ENCODE peak calls at places on chromosome 5, in ten cellular contexts. L is adipocyte; B is WERI-Rb-1; H is prostate gland; V is lower lobe of right lung; Y is testis; G is fibroblast of the aortic adventitia; C is CD8-positive, alpha-beta memory T cell; K is IMR-90; J is choroid plexus epithelial cell. M is an unnamed sample.
A peak's percentile ranks its signal among the peaks of the same experiment; 100 is the strongest.

GRCh38 chr5:172696171-172696849 is 55.2 kb downstream of the NEURL1B start:
- DNase-seq in Y (no peak), K (no peak), J (no peak), C (no peak), B (no peak), H (no peak), V (no peak), L (no peak), G (peak; percentile 76), M (peak; percentile 25)

GRCh38 chr5:111942661-111943401 is 185.8 kb upstream of the NREP start:
- DNase-seq in H (no peak), C (no peak), Y (no peak), L (no peak), B (no peak), K (peak; percentile 47), G (peak; percentile 49), V (no peak), J (peak; percentile 58), M (peak; percentile 69)

GRCh38 chr5:34499001-34499734 is 157.0 kb upstream of the RAI14 start:
- DNase-seq in G (peak; percentile 73), J (peak; percentile 85), B (no peak), H (no peak), L (peak; percentile 68), K (peak; percentile 90), Y (no peak), V (no peak), C (no peak), M (peak; percentile 82)

GRCh38 chr5:122078116-122078865 is at the start of gene LOX:
- DNase-seq in Y (peak; percentile 72), V (peak; percentile 65), K (peak; percentile 98), C (no peak), L (peak; percentile 98), H (peak; percentile 58), J (peak; percentile 98), B (peak; percentile 24), G (peak; percentile 98), M (peak; percentile 99)

GRCh38 chr5:56183507-56183906 is 49.6 kb downstream of the ANKRD55 start:
- DNase-seq in B (no peak), C (no peak), L (peak; percentile 65), G (peak; percentile 92), K (peak; percentile 98), V (no peak), J (peak; percentile 88), Y (no peak), H (no peak), M (peak; percentile 83)

GRCh38 chr5:10524376-10525123 is 39.3 kb upstream of the ANKRD33B start:
- DNase-seq in J (peak; percentile 72), C (no peak), L (peak; percentile 68), H (no peak), V (no peak), Y (no peak), G (peak; percentile 92), K (peak; percentile 97), B (peak; percentile 99), M (peak; percentile 100)

GRCh38 chr5:40623480-40624420 is 56.0 kb upstream of the PTGER4 start:
- DNase-seq in B (no peak), J (no peak), Y (no peak), L (no peak), H (no peak), G (no peak), C (peak; percentile 67), V (no peak), K (no peak), M (no peak)

GRCh38 chr5:77871016-77871415 is 94.9 kb upstream of the TBCA start:
- DNase-seq in V (no peak), K (no peak), H (no peak), L (no peak), Y (no peak), B (no peak), C (no peak), G (no peak), J (no peak), M (no peak)

GRCh38 chr5:14880688-14881087 is 9.1 kb upstream of the ANKH start:
- DNase-seq in J (peak; percentile 68), G (peak; percentile 18), V (no peak), Y (no peak), K (peak; percentile 71), L (peak; percentile 34), C (no peak), B (no peak), H (no peak), M (no peak)

GRCh38 chr5:74201334-74202081 is 439.0 kb downstream of the ENC1 start:
- DNase-seq in G (peak; percentile 67), C (no peak), L (no peak), J (peak; percentile 36), V (no peak), Y (peak; percentile 42), K (peak; percentile 51), B (no peak), H (no peak), M (peak; percentile 16)

GRCh38 chr5:66151491-66151890 is 7.4 kb downstream of the SREK1 start:
- DNase-seq in K (no peak), V (no peak), C (no peak), H (no peak), L (no peak), Y (no peak), J (no peak), B (no peak), G (no peak), M (no peak)

GRCh38 chr5:96455789-96456188 is 22.7 kb upstream of the PCSK1 start:
- DNase-seq in G (no peak), B (no peak), C (no peak), J (no peak), H (no peak), L (no peak), Y (no peak), K (no peak), V (no peak), M (no peak)

GRCh38 chr5:33831041-33831440 is 60.7 kb downstream of the ADAMTS12 start:
- DNase-seq in V (no peak), H (no peak), K (no peak), L (no peak), C (no peak), G (no peak), J (no peak), B (no peak), Y (no peak), M (no peak)

GRCh38 chr5:150116667-150117395 is 30.5 kb upstream of the CSF1R start:
- DNase-seq in H (no peak), C (no peak), G (no peak), V (no peak), B (no peak), L (peak; percentile 69), J (no peak), K (peak; percentile 27), Y (no peak), M (no peak)

GRCh38 chr5:140202078-140202477 is 27.1 kb downstream of the CYSTM1 start:
- DNase-seq in K (peak; percentile 61), C (no peak), V (no peak), B (no peak), L (no peak), J (no peak), Y (no peak), G (peak; percentile 83), H (no peak), M (no peak)

DNA sequence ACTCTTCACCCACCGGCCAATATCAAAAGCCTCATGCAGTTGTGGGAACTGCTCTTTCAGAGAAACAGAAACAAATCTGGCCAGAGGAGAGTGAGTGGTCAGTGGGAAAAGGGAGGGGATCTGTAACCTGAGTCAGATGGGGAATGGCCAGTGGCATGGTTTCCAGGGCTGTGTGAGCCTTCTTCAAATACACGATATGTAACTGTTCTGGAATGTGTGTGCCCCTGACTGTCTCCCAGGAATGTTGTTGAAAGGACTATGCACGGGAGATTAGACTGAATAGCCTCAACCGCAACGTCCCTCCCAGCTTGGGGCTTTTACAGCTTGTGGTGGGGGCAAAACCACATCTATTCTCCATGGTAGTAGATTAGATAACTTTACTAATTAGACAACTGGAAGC is 60.8 kb downstream of the SH3TC2 start:
- DNase-seq in B (no peak), L (peak; percentile 95), H (no peak), K (peak; percentile 100), Y (peak; percentile 16), C (no peak), J (peak; percentile 99), G (peak; percentile 98), V (no peak), M (peak; percentile 98)
- H3K4me3 ChIP-seq in B (no peak overlapping the region), L (no peak overlapping the region), H (no peak overlapping the region), K (no peak overlapping the region), Y (no peak overlapping the region), C (no peak overlapping the region), J (no peak overlapping the region), G (no peak overlapping the region), V (no peak overlapping the region), M (no peak overlapping the region)

GRCh38 chr5:134370871-134371833 is at the start of gene UBE2B:
- DNase-seq in Y (peak; percentile 100), J (peak; percentile 100), H (peak; percentile 99), B (peak; percentile 97), V (peak; percentile 99), L (peak; percentile 99), G (peak; percentile 100), C (peak; percentile 97), K (peak; percentile 100), M (peak; percentile 100)

GRCh38 chr5:134370306-134370870 is 981 bp upstream of the UBE2B start:
- DNase-seq in J (no peak), H (no peak), B (no peak), G (no peak), Y (no peak), L (no peak), C (no peak), K (no peak), V (no peak), M (no peak)

GRCh38 chr5:134365604-134366003 is 1.4 kb downstream of the CDKL3 start:
- DNase-seq in Y (no peak), C (no peak), K (no peak), L (no peak), B (no peak), J (no peak), G (no peak), H (no peak), V (no peak), M (no peak)
- H3K4me3 ChIP-seq in Y (no peak overlapping the region), C (no peak overlapping the region), K (no peak overlapping the region), L (no peak overlapping the region), B (no peak overlapping the region), J (no peak overlapping the region), G (no peak overlapping the region), H (no peak overlapping the region), V (no peak overlapping the region), M (no peak overlapping the region)

GRCh38 chr5:88734191-88734640 is 148.8 kb downstream of the MEF2C start:
- DNase-seq in B (no peak), J (peak; percentile 12), V (no peak), H (no peak), K (no peak), Y (peak; percentile 29), L (no peak), C (no peak), G (no peak), M (no peak)
- H3K4me3 ChIP-seq in B (no peak overlapping the region), J (no peak overlapping the region), V (no peak overlapping the region), H (no peak overlapping the region), K (no peak overlapping the region), Y (no peak overlapping the region), L (no peak overlapping the region), C (no peak overlapping the region), G (no peak overlapping the region), M (no peak overlapping the region)

DNA sequence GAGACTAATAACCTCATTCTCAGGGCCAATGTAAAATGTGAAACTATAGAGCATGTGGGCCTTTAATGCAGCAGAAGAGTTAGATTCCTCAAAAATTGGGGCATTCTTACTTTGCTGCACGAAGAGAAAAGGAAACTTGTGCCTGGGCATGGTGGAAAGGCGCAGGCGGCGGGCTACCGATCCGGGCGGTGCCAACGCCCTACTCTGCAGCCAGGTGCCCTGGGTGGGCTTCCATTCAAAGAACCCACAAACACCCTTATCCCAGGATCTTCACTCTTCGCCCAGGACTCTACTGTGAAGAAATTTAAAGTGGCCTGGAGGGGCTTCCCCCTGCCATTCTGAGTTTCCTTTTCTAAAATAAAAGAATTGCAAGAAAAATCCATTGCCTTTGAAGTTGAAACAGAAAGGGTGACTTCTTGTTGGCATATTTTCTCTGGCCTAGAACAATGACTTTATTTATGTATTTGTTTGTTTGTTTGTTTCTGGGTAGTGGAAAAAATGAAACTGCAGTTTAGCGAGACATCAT is 124.9 kb downstream of the TMEM161B start:
- DNase-seq in Y (no peak), J (no peak), B (no peak), L (no peak), G (no peak), H (no peak), C (no peak), V (peak; percentile 35), K (no peak), M (no peak)
- H3K4me3 ChIP-seq in Y (no peak overlapping the region), J (no peak overlapping the region), B (no peak overlapping the region), L (peak overlapping the region; percentile 77), G (peak overlapping the region; percentile 59), H (no peak overlapping the region), C (no peak overlapping the region), V (peak overlapping the region; percentile 59), K (no peak overlapping the region), M (peak overlapping the region; percentile 54)

M was measured in AG10803.